ENCODE peak calls at places on chromosomes 3 and 15, in five cellular contexts. J, F, W, B and H are unnamed samples.

GRCh38 chr3:25457642-25458419 is 29.8 kb downstream of the RARB start:
- DNase-seq in J (no peak), F (no peak), W (no peak), B (no peak), H (no peak)

GRCh38 chr3:192642651-192643050 is 84.7 kb downstream of the FGF12 start:
- DNase-seq in J (no peak), F (no peak), W (no peak), B (no peak), H (no peak)

GRCh38 chr3:30649572-30650310 is 43.3 kb downstream of the TGFBR2 start:
- DNase-seq in J (no peak), F (no peak), W (peak), B (no peak), H (peak)

GRCh38 chr3:31219131-31219843 is 313.4 kb upstream of the STT3B start:
- DNase-seq in J (no peak), F (no peak), W (peak), B (no peak), H (no peak)

GRCh38 chr15:34335176-34335575 is 2.4 kb downstream of the SLC12A6 start:
- DNase-seq in J (no peak), F (no peak), W (no peak), B (no peak), H (peak)

GRCh38 chr15:75966073-75966472 is 46.2 kb downstream of the NRG4 start:
- DNase-seq in J (no peak), F (no peak), W (no peak), B (no peak), H (no peak)

GRCh38 chr3:99753268-99753975 is 64.2 kb upstream of the CMSS1 start:
- DNase-seq in J (no peak), F (no peak), W (peak), B (peak), H (peak)

GRCh38 chr15:70471517-70471916 is 291.8 kb downstream of the UACA start:
- DNase-seq in J (no peak), F (no peak), W (no peak), B (no peak), H (no peak)

GRCh38 chr3:149963485-149963884 is 7.2 kb downstream of the PFN2 start:
- DNase-seq in J (no peak), F (no peak), W (no peak), B (no peak), H (no peak)

GRCh38 chr15:33699691-33700447 is 268.4 kb upstream of the CHRM5 start:
- DNase-seq in J (no peak), F (no peak), W (no peak), B (no peak), H (no peak)

GRCh38 chr3:44301746-44302145 is 36.8 kb upstream of the TCAIM start:
- DNase-seq in J (no peak), F (no peak), W (no peak), B (no peak), H (no peak)

GRCh38 chr15:57560976-57561711 is 30.6 kb upstream of the MYZAP start:
- DNase-seq in J (no peak), F (peak), W (peak), B (peak), H (peak)